ENCODE peak calls at places on chromosomes 1 and 21, in four cellular contexts. L is HEK293T, W is substantia nigra, M is Caki2. O is an unnamed sample.

GRCh38 chr1:228020686-228021525 is 14.1 kb downstream of the WNT3A start:
- DNase-seq in L (no peak), W (no peak), M (no peak), O (no peak)

GRCh38 chr1:72137665-72138064 is 144.7 kb downstream of the NEGR1 start:
- DNase-seq in L (no peak), W (no peak), M (no peak), O (peak; percentile 40)

GRCh38 chr1:53654216-53655210 is 84.5 kb downstream of the GLIS1 start:
- DNase-seq in L (no peak), W (no peak), M (no peak), O (no peak)

GRCh38 chr1:57327331-57327730 is 96.5 kb downstream of the DAB1 start:
- DNase-seq in L (no peak), W (no peak), M (no peak), O (no peak)

GRCh38 chr1:54803761-54804470 is 2.8 kb upstream of the TTC22 start:
- DNase-seq in L (no peak), W (no peak), M (peak; percentile 46), O (no peak)

GRCh38 chr1:205595861-205596260 is 36.0 kb downstream of the ELK4 start:
- DNase-seq in L (no peak), W (no peak), M (no peak), O (no peak)

GRCh38 chr1:156805766-156806511 is 10.7 kb downstream of the SH2D2A start:
- DNase-seq in L (no peak), W (no peak), M (peak; percentile 30), O (no peak)

GRCh38 chr1:16155537-16156410 is at the start of gene EPHA2:
- DNase-seq in L (peak; percentile 81), W (peak; percentile 55), M (peak; percentile 90), O (no peak)

GRCh38 chr1:195005338-195005737 is 1602.9 kb downstream of the KCNT2 start:
- DNase-seq in L (no peak), W (no peak), M (no peak), O (no peak)

GRCh38 chr1:70509996-70510876 is 99.2 kb downstream of the CTH start:
- DNase-seq in L (peak; percentile 77), W (no peak), M (peak; percentile 75), O (peak; percentile 90)

GRCh38 chr1:173865468-173866164 is 2.2 kb downstream of the GAS5 start:
- DNase-seq in L (no peak), W (no peak), M (no peak), O (no peak)

GRCh38 chr1:200184196-200184595 is 156.7 kb downstream of the NR5A2 start:
- DNase-seq in L (peak; percentile 32), W (peak; percentile 8), M (peak; percentile 77), O (peak; percentile 97)

GRCh38 chr1:246005067-246005466 is 502.0 kb downstream of the SMYD3 start:
- DNase-seq in L (no peak), W (no peak), M (peak; percentile 39), O (no peak)

GRCh38 chr1:93681095-93681548 is 515 bp downstream of the BCAR3 start:
- DNase-seq in L (peak; percentile 37), W (no peak), M (no peak), O (no peak)

GRCh38 chr1:2812136-2812535 is 10.6 kb upstream of the TTC34 start:
- DNase-seq in L (no peak), W (no peak), M (no peak), O (no peak)

GRCh38 chr1:26288311-26288941 is 8.5 kb downstream of the SH3BGRL3 start:
- DNase-seq in L (no peak), W (no peak), M (no peak), O (peak; percentile 66)

GRCh38 chr1:177975588-177976495 is 6.0 kb upstream of the SEC16B start:
- DNase-seq in L (no peak), W (no peak), M (peak; percentile 85), O (no peak)

GRCh38 chr1:165837838-165838364 is 10.5 kb downstream of the UCK2 start:
- DNase-seq in L (no peak), W (no peak), M (no peak), O (no peak)

GRCh38 chr1:16628361-16629111 is 15.2 kb upstream of the NBPF1 start:
- DNase-seq in L (no peak), W (no peak), M (no peak), O (no peak)

GRCh38 chr1:8431028-8431427 is 113.1 kb downstream of the SLC45A1 start:
- DNase-seq in L (no peak), W (no peak), M (no peak), O (peak; percentile 65)

GRCh38 chr1:30447080-30447479 is 276.3 kb downstream of the MATN1 start:
- DNase-seq in L (peak; percentile 2), W (no peak), M (no peak), O (no peak)

GRCh38 chr21:44880762-44881585 is 7.5 kb upstream of the PTTG1IP start:
- DNase-seq in L (no peak), W (no peak), M (peak; percentile 68), O (peak; percentile 98)

GRCh38 chr1:202680586-202681352 is 29.5 kb downstream of the SYT2 start:
- DNase-seq in L (no peak), W (no peak), M (no peak), O (no peak)